ENCODE peak calls at places on chromosomes 4 and X, in six cellular contexts. Q, U, S, X, V and J are unnamed samples.

GRCh38 chrX:68832516-68833447 is 4.0 kb downstream of the EFNB1 start:
- DNase-seq in Q (no peak), U (no peak), V (no peak), X (no peak), S (no peak), J (no peak)

GRCh38 chrX:19673334-19674040 is 158.2 kb upstream of the MAP3K15 start:
- DNase-seq in X (peak; percentile 82), S (peak; percentile 80), V (peak; percentile 93), Q (peak; percentile 31), U (peak; percentile 92), J (peak; percentile 66)

GRCh38 chrX:50770702-50771101 is 43.3 kb downstream of the SHROOM4 start:
- DNase-seq in U (no peak), V (peak; percentile 17), Q (peak; percentile 64), X (no peak), S (peak; percentile 5), J (no peak)

GRCh38 chrX:1411331-1411730 is 19.4 kb upstream of the SLC25A6 start:
- DNase-seq in S (no peak), V (no peak), X (no peak), U (no peak), Q (no peak), J (no peak)

GRCh38 chr4:7403001-7403400 is 31.7 kb downstream of the PSAPL1 start:
- DNase-seq in S (peak; percentile 78), V (peak; percentile 87), X (no peak), Q (no peak), U (no peak), J (no peak)

GRCh38 chr4:176953021-176953420 is 160.3 kb upstream of the VEGFC start:
- DNase-seq in S (no peak), X (no peak), U (no peak), Q (no peak), V (no peak), J (no peak)

GRCh38 chr4:6852582-6852981 is 57.0 kb upstream of the TBC1D14 start:
- DNase-seq in V (no peak), X (no peak), U (no peak), Q (no peak), S (no peak), J (no peak)

GRCh38 chr4:153138736-153139135 is 65.5 kb upstream of the TRIM2 start:
- DNase-seq in V (no peak), X (no peak), Q (no peak), S (no peak), U (no peak), J (no peak)

GRCh38 chr4:109994415-109994827 is 81.7 kb downstream of the EGF start:
- DNase-seq in V (no peak), U (no peak), X (no peak), Q (no peak), S (no peak), J (no peak)

GRCh38 chr4:147846318-147847135 is 114.6 kb downstream of the ARHGAP10 start:
- DNase-seq in X (no peak), Q (no peak), V (no peak), S (no peak), U (peak; percentile 15), J (no peak)

GRCh38 chr4:147839651-147840050 is 107.8 kb downstream of the ARHGAP10 start:
- DNase-seq in Q (no peak), S (no peak), U (no peak), X (no peak), V (no peak), J (no peak)

GRCh38 chr4:147842573-147842972 is 110.7 kb downstream of the ARHGAP10 start:
- DNase-seq in X (no peak), V (peak; percentile 89), U (peak; percentile 32), Q (no peak), S (peak; percentile 89), J (no peak)

GRCh38 chr4:147840846-147841732 is 109.2 kb downstream of the ARHGAP10 start:
- DNase-seq in Q (no peak), U (peak; percentile 19), X (no peak), V (no peak), S (no peak), J (no peak)

GRCh38 chr4:147843162-147843561 is 111.3 kb downstream of the ARHGAP10 start:
- DNase-seq in V (no peak), X (peak; percentile 47), U (no peak), Q (peak; percentile 16), S (no peak), J (no peak)
- TF ChIP-seq CTCF in V (no peak), X (peak; percentile 57), U (no peak), Q (no peak), S (peak; percentile 38), J (peak; percentile 52)

GRCh38 chrX:102154900-102155805 is 624 bp downstream of the BEX5 start:
- DNase-seq in X (no peak), S (no peak), Q (no peak), U (no peak), V (no peak), J (no peak)
- H3K4me3 ChIP-seq in X (no peak overlapping the region), S (no peak overlapping the region), Q (no peak overlapping the region), U (no peak overlapping the region), V (peak overlapping the region; percentile 23), J (peak overlapping the region; percentile 22)

GRCh38 chrX:71911731-71912050 is 1.0 kb downstream of the NHSL2 start:
- DNase-seq in X (no peak), Q (no peak), U (no peak), V (no peak), S (no peak), J (no peak)
- TF ChIP-seq EZH2 in X (no peak), Q (no peak), U (no peak), V (no peak), S (no peak), J (peak; percentile 47)

DNA sequence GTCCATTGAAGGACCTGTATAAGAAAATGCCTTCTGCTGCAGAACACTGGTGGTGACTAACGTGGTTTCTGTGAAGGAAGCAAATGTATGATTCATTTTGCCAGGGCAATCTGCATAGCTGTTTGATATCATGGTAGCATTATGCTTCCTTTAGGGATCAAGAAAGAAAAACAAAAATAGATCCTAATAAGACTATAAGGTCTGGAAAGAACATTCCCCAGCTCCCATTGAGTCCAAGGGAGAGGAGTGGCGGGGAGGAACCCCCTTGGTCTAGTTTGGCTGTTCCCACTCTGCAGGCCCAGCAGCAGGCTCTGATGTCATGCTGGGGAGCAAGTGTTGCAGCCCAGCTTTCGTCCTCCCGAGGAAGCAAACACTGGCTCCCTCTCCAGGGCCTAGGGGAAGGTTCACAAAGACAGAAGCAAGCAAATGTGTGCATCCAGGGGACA is 154.5 kb upstream of the GALNT7 start:
- DNase-seq in S (peak; percentile 68), U (peak; percentile 73), Q (no peak), X (no peak), V (peak; percentile 77), J (no peak)
- TF ChIP-seq CTCF in S (peak; percentile 29), U (peak; percentile 58), Q (no peak), X (no peak), V (peak; percentile 24), J (no peak)

DNA sequence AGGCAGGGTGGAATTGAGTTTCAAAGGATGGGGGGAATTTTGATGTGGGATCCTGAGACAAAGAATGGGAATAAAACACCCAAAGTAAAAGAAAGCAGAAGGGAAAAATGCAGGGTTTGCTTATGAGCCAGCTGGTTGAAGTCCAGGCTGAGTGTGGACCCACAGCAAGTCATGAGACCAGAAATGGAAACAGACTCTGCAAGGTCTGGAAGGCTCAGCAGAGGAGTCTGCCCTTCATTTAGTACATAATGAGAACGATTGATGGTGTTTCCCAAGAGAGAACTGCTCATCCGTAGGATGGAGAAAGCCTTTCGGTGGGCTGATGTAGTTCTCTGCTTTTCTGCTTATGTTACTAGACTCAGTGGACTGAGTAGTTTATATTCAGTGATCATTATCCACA is 259.1 kb downstream of the C4orf33 start:
- DNase-seq in V (no peak), U (no peak), X (no peak), S (no peak), Q (no peak), J (no peak)
- H3K4me3 ChIP-seq in V (no peak overlapping the region), U (no peak overlapping the region), X (no peak overlapping the region), S (no peak overlapping the region), Q (no peak overlapping the region), J (no peak overlapping the region)